ENCODE peak calls at places on chromosomes 2 and 18, in five cellular contexts. One of them, this sample, is unnamed. For H3K4me1, the result is how much of the 10 kb centered on the place peaks cover.

GRCh38 chr2:107418713-107419112 is 408.0 kb upstream of the RGPD4 start:
- DNase-seq in K562: no peak
- DNase-seq in A549: no peak
- DNase-seq in HepG2: no peak
- DNase-seq in H1: no peak
- DNase-seq in this sample: no peak

GRCh38 chr2:199455533-199456382 is 2.0 kb downstream of the SATB2 start:
- DNase-seq in K562: peak
- DNase-seq in A549: peak
- DNase-seq in HepG2: peak
- DNase-seq in H1: no peak
- DNase-seq in this sample: no peak

GRCh38 chr2:126359494-126359893 is 296.5 kb upstream of the GYPC start:
- DNase-seq in K562: no peak
- DNase-seq in A549: peak
- DNase-seq in HepG2: no peak
- DNase-seq in H1: no peak
- DNase-seq in this sample: no peak

GRCh38 chr2:183493060-183493459 is 368.8 kb downstream of the NUP35 start:
- DNase-seq in K562: no peak
- DNase-seq in A549: no peak
- DNase-seq in HepG2: no peak
- DNase-seq in H1: no peak
- DNase-seq in this sample: no peak

GRCh38 chr2:119753041-119753929 is 6.4 kb upstream of the PTPN4 start:
- DNase-seq in K562: no peak
- DNase-seq in A549: peak
- DNase-seq in HepG2: peak
- DNase-seq in H1: no peak
- DNase-seq in this sample: peak

GRCh38 chr2:182980115-182980514 is 58.1 kb downstream of the NCKAP1 start:
- DNase-seq in K562: peak
- DNase-seq in A549: peak
- DNase-seq in HepG2: peak
- DNase-seq in H1: no peak
- DNase-seq in this sample: peak

GRCh38 chr18:57863706-57864105 is 60.6 kb upstream of the ATP8B1 start:
- DNase-seq in K562: no peak
- DNase-seq in A549: no peak
- DNase-seq in HepG2: no peak
- DNase-seq in H1: no peak
- DNase-seq in this sample: no peak

GRCh38 chr18:74013955-74014354 is 133.7 kb downstream of the FBXO15 start:
- DNase-seq in K562: no peak
- DNase-seq in A549: no peak
- DNase-seq in HepG2: no peak
- DNase-seq in H1: no peak
- DNase-seq in this sample: no peak

GRCh38 chr2:172261292-172261691 is 158.6 kb upstream of the DLX2 start:
- DNase-seq in K562: no peak
- DNase-seq in A549: no peak
- DNase-seq in HepG2: no peak
- DNase-seq in H1: no peak
- DNase-seq in this sample: no peak

GRCh38 chr2:239589855-239590254 is 189.0 kb upstream of the HDAC4 start:
- DNase-seq in K562: no peak
- DNase-seq in A549: no peak
- DNase-seq in HepG2: no peak
- DNase-seq in H1: no peak
- DNase-seq in this sample: no peak

GRCh38 chr2:203763425-203764272 is 57.2 kb downstream of the CD28 start:
- DNase-seq in K562: no peak
- DNase-seq in A549: no peak
- DNase-seq in HepG2: no peak
- DNase-seq in H1: no peak
- DNase-seq in this sample: no peak

GRCh38 chr2:12428786-12429185 is 287.9 kb upstream of the TRIB2 start:
- DNase-seq in K562: no peak
- DNase-seq in A549: no peak
- DNase-seq in HepG2: no peak
- DNase-seq in H1: no peak
- DNase-seq in this sample: peak

GRCh38 chr18:22282311-22283235 is 113.2 kb downstream of the GATA6 start:
- DNase-seq in K562: no peak
- DNase-seq in A549: peak
- DNase-seq in HepG2: peak
- DNase-seq in H1: no peak
- DNase-seq in this sample: peak

GRCh38 chr2:6470518-6470917 is 395.2 kb downstream of the CMPK2 start:
- DNase-seq in K562: no peak
- DNase-seq in A549: no peak
- DNase-seq in HepG2: no peak
- DNase-seq in H1: no peak
- DNase-seq in this sample: no peak

GRCh38 chr2:85053802-85054201 is 79.4 kb upstream of the TCF7L1 start:
- DNase-seq in K562: peak
- DNase-seq in A549: peak
- DNase-seq in HepG2: peak
- DNase-seq in H1: no peak
- DNase-seq in this sample: no peak

GRCh38 chr2:66448592-66448991 is 13.7 kb downstream of the MEIS1 start:
- DNase-seq in K562: no peak
- DNase-seq in A549: no peak
- DNase-seq in HepG2: no peak
- DNase-seq in H1: no peak
- DNase-seq in this sample: no peak

GRCh38 chr18:55869965-55870585 is 282.1 kb upstream of the TCF4 start:
- DNase-seq in K562: no peak
- DNase-seq in A549: no peak
- DNase-seq in HepG2: no peak
- DNase-seq in H1: no peak
- DNase-seq in this sample: no peak

GRCh38 chr2:9230051-9230802 is 23.6 kb downstream of the ASAP2 start:
- DNase-seq in K562: no peak
- DNase-seq in A549: no peak
- DNase-seq in HepG2: no peak
- DNase-seq in H1: no peak
- DNase-seq in this sample: no peak

DNA sequence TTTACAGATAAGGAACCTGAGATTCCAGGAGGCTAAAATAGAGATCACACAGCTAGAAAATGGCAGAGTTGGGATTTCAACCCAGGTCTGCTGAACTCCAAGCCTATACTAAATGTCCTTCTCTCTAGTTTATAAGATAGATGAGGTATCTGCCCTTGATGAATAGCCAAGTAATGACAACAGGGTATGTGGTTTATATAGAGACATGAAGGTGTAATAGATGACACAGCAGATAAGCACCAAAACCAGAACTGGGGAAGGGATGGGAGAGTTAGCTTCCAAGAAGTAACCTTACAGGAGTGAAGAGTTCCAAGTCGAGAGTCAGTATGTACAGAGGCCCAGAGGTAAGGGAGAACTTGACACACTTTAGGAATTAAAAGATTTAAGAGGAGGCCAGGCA is 104.7 kb upstream of the UBXN4 start:
- DNase-seq in K562: no peak
- DNase-seq in A549: no peak
- DNase-seq in HepG2: no peak
- DNase-seq in H1: no peak
- DNase-seq in this sample: no peak
- TF ChIP-seq JUN in K562: no peak
- TF ChIP-seq JUN in A549: no peak
- TF ChIP-seq JUN in HepG2: no peak
- TF ChIP-seq JUN in H1: no peak
- TF ChIP-seq JUN in this sample: no peak

GRCh38 chr2:20611077-20611843 is 39.6 kb downstream of the HS1BP3 start:
- DNase-seq in K562: peak
- DNase-seq in A549: no peak
- DNase-seq in HepG2: peak
- DNase-seq in H1: no peak
- DNase-seq in this sample: peak
- H3K4me1 ChIP-seq in K562: under half
- H3K4me1 ChIP-seq in A549: under half
- H3K4me1 ChIP-seq in HepG2: half or more
- H3K4me1 ChIP-seq in H1: under half
- H3K4me1 ChIP-seq in this sample: under half

GRCh38 chr2:191927319-191927867 is 80.5 kb upstream of the CAVIN2 start:
- DNase-seq in K562: peak
- DNase-seq in A549: peak
- DNase-seq in HepG2: no peak
- DNase-seq in H1: no peak
- DNase-seq in this sample: peak

GRCh38 chr2:191920502-191920901 is 73.6 kb upstream of the CAVIN2 start:
- DNase-seq in K562: no peak
- DNase-seq in A549: no peak
- DNase-seq in HepG2: no peak
- DNase-seq in H1: no peak
- DNase-seq in this sample: no peak

GRCh38 chr2:191926671-191927070 is 79.8 kb upstream of the CAVIN2 start:
- DNase-seq in K562: no peak
- DNase-seq in A549: no peak
- DNase-seq in HepG2: no peak
- DNase-seq in H1: no peak
- DNase-seq in this sample: no peak

GRCh38 chr2:191922736-191923651 is 76.1 kb upstream of the CAVIN2 start:
- DNase-seq in K562: no peak
- DNase-seq in A549: no peak
- DNase-seq in HepG2: no peak
- DNase-seq in H1: no peak
- DNase-seq in this sample: no peak

DNA sequence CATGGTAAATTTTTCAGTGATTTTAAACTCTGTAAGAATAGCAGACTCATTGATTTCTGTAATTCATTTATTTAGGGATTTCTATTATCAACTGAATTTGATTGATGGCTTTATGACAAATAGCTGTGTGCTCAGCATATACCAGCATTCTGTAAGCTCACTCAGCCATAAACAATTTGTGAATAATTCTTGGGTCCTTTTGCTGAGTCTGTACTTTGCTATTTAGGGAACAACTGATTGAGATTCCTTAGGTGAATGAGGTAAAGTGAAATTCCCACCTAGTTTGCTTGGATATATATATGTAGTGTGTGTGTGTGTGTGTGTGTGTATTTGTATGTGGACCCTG is 76.7 kb upstream of the CAVIN2 start:
- DNase-seq in K562: no peak
- DNase-seq in A549: no peak
- DNase-seq in HepG2: no peak
- DNase-seq in H1: no peak
- DNase-seq in this sample: no peak
- TF ChIP-seq JUN in K562: no peak
- TF ChIP-seq JUN in A549: no peak
- TF ChIP-seq JUN in HepG2: no peak
- TF ChIP-seq JUN in H1: no peak
- TF ChIP-seq JUN in this sample: no peak

DNA sequence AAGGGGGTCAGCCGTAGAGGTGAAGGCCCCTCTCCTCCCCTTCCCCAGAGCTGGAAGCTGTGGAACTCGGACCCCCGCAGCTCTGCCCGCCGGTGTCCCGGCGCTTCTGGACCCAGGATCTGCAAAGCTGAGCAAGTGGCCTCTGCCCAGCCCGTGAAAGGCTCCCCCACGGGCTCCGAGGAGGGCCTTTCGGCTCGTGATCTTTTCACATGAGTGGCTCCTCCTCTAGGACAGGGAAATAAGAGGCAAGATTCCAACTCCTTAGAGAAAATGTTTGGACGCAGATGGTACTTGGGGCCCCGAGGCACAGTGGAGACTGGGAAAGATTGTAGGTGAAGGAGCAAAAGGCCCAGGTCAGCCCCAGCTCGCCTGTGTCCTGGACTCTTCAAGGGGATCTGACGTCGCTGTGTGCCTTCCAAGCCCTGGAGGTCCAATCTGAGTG is 48.2 kb upstream of the SP3 start:
- DNase-seq in K562: no peak
- DNase-seq in A549: no peak
- DNase-seq in HepG2: no peak
- DNase-seq in H1: no peak
- DNase-seq in this sample: peak
- H3K4me1 ChIP-seq in K562: under half
- H3K4me1 ChIP-seq in A549: under half
- H3K4me1 ChIP-seq in HepG2: under half
- H3K4me1 ChIP-seq in H1: under half
- H3K4me1 ChIP-seq in this sample: under half

GRCh38 chr2:190528521-190529001 is 6.0 kb downstream of the NEMP2 start:
- DNase-seq in K562: no peak
- DNase-seq in A549: peak
- DNase-seq in HepG2: peak
- DNase-seq in H1: no peak
- DNase-seq in this sample: no peak
- TF ChIP-seq JUN in K562: no peak
- TF ChIP-seq JUN in A549: peak
- TF ChIP-seq JUN in HepG2: no peak
- TF ChIP-seq JUN in H1: no peak
- TF ChIP-seq JUN in this sample: no peak

GRCh38 chr2:237614151-237614720 is 13.2 kb upstream of the LRRFIP1 start:
- DNase-seq in K562: no peak
- DNase-seq in A549: peak
- DNase-seq in HepG2: peak
- DNase-seq in H1: peak
- DNase-seq in this sample: peak

GRCh38 chr2:237617305-237617982 is 9.9 kb upstream of the LRRFIP1 start:
- DNase-seq in K562: no peak
- DNase-seq in A549: no peak
- DNase-seq in HepG2: no peak
- DNase-seq in H1: no peak
- DNase-seq in this sample: peak

GRCh38 chr2:237615631-237616249 is 11.6 kb upstream of the LRRFIP1 start:
- DNase-seq in K562: no peak
- DNase-seq in A549: no peak
- DNase-seq in HepG2: no peak
- DNase-seq in H1: no peak
- DNase-seq in this sample: peak

GRCh38 chr2:237616373-237617304 is 10.7 kb upstream of the LRRFIP1 start:
- DNase-seq in K562: no peak
- DNase-seq in A549: no peak
- DNase-seq in HepG2: no peak
- DNase-seq in H1: no peak
- DNase-seq in this sample: peak

DNA sequence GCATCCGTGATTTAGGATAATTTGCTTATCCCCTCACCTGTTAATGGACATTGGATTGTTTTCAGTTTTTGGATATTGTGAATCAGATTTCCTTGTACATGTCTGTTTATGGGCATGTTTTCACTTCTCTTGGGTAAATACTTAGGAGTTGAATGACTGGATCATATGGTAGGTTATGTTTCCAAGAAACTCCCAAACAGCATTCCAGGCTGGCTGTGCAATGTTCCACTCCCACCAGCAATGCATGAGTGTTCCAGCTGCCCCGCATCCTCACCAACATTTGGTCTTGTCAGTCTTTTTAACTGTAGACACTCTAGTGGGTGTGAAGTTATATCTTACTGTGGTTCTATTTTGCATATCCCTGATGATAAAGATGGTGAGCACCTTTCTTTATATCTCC is 8.9 kb upstream of the LRRFIP1 start:
- DNase-seq in K562: no peak
- DNase-seq in A549: no peak
- DNase-seq in HepG2: no peak
- DNase-seq in H1: no peak
- DNase-seq in this sample: no peak
- H3K4me1 ChIP-seq in K562: under half
- H3K4me1 ChIP-seq in A549: under half
- H3K4me1 ChIP-seq in HepG2: under half
- H3K4me1 ChIP-seq in H1: under half
- H3K4me1 ChIP-seq in this sample: half or more